ENCODE peak calls at places on chromosomes 1 and 21, in six cellular contexts. U is stimulated activated CD4-positive, alpha-beta T cell treated with anti-CD3 and anti-CD28 coated beads, Interleukin-12 subunit alpha, Interleukin-12 subunit beta, amount 100 ng/mL, for 48 hours; P is mucosa of gallbladder; Z is Ammon's horn; H is stimulated activated CD8-positive, alpha-beta memory T cell treated with anti-CD3 and anti-CD28 coated beads, Interleukin-2, amount 100 ng/mL, for 1 hour; Q is left cardiac atrium. F is an unnamed sample.

GRCh38 chr21:15749868-15750174 is 20.0 kb downstream of the USP25 start:
- DNase-seq in P (no peak), H (no peak), U (no peak), Z (no peak), Q (no peak), F (no peak)

GRCh38 chr1:206575165-206575893 is 36.9 kb downstream of the EIF2D start:
- DNase-seq in P (peak; percentile 72), Q (no peak), Z (peak; percentile 79), H (no peak), U (no peak), F (peak; percentile 33)

GRCh38 chr1:20731057-20731991 is 1.2 kb downstream of the SH2D5 start:
- DNase-seq in P (no peak), U (no peak), Z (no peak), Q (no peak), H (no peak), F (no peak)

GRCh38 chr1:156949127-156949526 is 28.7 kb downstream of the LRRC71 start:
- DNase-seq in H (no peak), U (no peak), Z (no peak), P (no peak), Q (no peak), F (no peak)

GRCh38 chr1:94947453-94947852 is 20.5 kb upstream of the CNN3 start:
- DNase-seq in Z (no peak), H (no peak), U (no peak), Q (no peak), P (no peak), F (no peak)

GRCh38 chr1:203444077-203444683 is 31.4 kb upstream of the PRELP start:
- DNase-seq in H (no peak), U (no peak), P (no peak), Z (no peak), Q (no peak), F (no peak)

GRCh38 chr1:3899776-3900149 is 309 bp downstream of the C1orf174 start:
- DNase-seq in H (no peak), Q (no peak), Z (no peak), P (no peak), U (no peak), F (no peak)

GRCh38 chr1:7902478-7903084 is 38.1 kb downstream of the TNFRSF9 start:
- DNase-seq in Q (peak; percentile 51), U (peak; percentile 31), P (peak; percentile 78), H (peak; percentile 39), Z (peak; percentile 84), F (peak; percentile 50)

GRCh38 chr1:200861937-200862647 is 10.7 kb upstream of the GPR25 start:
- DNase-seq in P (no peak), H (no peak), Q (no peak), U (no peak), Z (no peak), F (no peak)

GRCh38 chr1:225462714-225463574 is 35.1 kb upstream of the LBR start:
- DNase-seq in P (no peak), H (no peak), Z (no peak), Q (no peak), U (no peak), F (no peak)

GRCh38 chr1:200015811-200016210 is 11.7 kb upstream of the NR5A2 start:
- DNase-seq in H (no peak), Q (no peak), Z (no peak), U (no peak), P (no peak), F (no peak)

GRCh38 chr1:171879556-171879955 is 38.3 kb downstream of the DNM3 start:
- DNase-seq in P (no peak), Q (no peak), H (no peak), Z (no peak), U (no peak), F (no peak)